ENCODE peak calls at places on chromosome 17, in nine cellular contexts. One of them, this sample, is unnamed.
A peak's percentile ranks its signal among the peaks of the same experiment; 100 is the strongest.

GRCh38 chr17:66654341-66654740 is 180.6 kb upstream of the CACNG5 start:
- DNase-seq in heart right ventricle: no peak
- DNase-seq in gastrocnemius medialis: no peak
- DNase-seq in transverse colon: no peak
- DNase-seq in stomach: no peak
- DNase-seq in cardiac muscle cell: peak; percentile 63
- DNase-seq in GM23338: no peak
- DNase-seq in A549: no peak
- DNase-seq in esophagus muscularis mucosa: no peak
- DNase-seq in this sample: no peak

GRCh38 chr17:17719966-17720543 is 38.8 kb downstream of the RAI1 start:
- DNase-seq in heart right ventricle: no peak
- DNase-seq in gastrocnemius medialis: no peak
- DNase-seq in transverse colon: no peak
- DNase-seq in stomach: no peak
- DNase-seq in cardiac muscle cell: no peak
- DNase-seq in GM23338: no peak
- DNase-seq in A549: no peak
- DNase-seq in esophagus muscularis mucosa: no peak
- DNase-seq in this sample: no peak

GRCh38 chr17:50265212-50265611 is 9.1 kb upstream of the TMEM92 start:
- DNase-seq in heart right ventricle: no peak
- DNase-seq in gastrocnemius medialis: no peak
- DNase-seq in transverse colon: no peak
- DNase-seq in stomach: peak; percentile 85
- DNase-seq in cardiac muscle cell: no peak
- DNase-seq in GM23338: no peak
- DNase-seq in A549: no peak
- DNase-seq in esophagus muscularis mucosa: no peak
- DNase-seq in this sample: no peak

GRCh38 chr17:66982011-66982508 is 17.6 kb downstream of the CACNG4 start:
- DNase-seq in heart right ventricle: no peak
- DNase-seq in gastrocnemius medialis: no peak
- DNase-seq in transverse colon: no peak
- DNase-seq in stomach: peak; percentile 38
- DNase-seq in cardiac muscle cell: no peak
- DNase-seq in GM23338: no peak
- DNase-seq in A549: no peak
- DNase-seq in esophagus muscularis mucosa: no peak
- DNase-seq in this sample: no peak

GRCh38 chr17:44065668-44066203 is 735 bp downstream of the LSM12 start:
- DNase-seq in heart right ventricle: no peak
- DNase-seq in gastrocnemius medialis: no peak
- DNase-seq in transverse colon: no peak
- DNase-seq in stomach: no peak
- DNase-seq in cardiac muscle cell: no peak
- DNase-seq in GM23338: no peak
- DNase-seq in A549: no peak
- DNase-seq in esophagus muscularis mucosa: no peak
- DNase-seq in this sample: no peak

GRCh38 chr17:39069114-39069756 is 82.2 kb downstream of the PLXDC1 start:
- DNase-seq in heart right ventricle: no peak
- DNase-seq in gastrocnemius medialis: no peak
- DNase-seq in transverse colon: no peak
- DNase-seq in stomach: no peak
- DNase-seq in cardiac muscle cell: peak; percentile 70
- DNase-seq in GM23338: peak; percentile 82
- DNase-seq in A549: peak; percentile 58
- DNase-seq in esophagus muscularis mucosa: no peak
- DNase-seq in this sample: peak; percentile 47

GRCh38 chr17:18191967-18192366 is 8.3 kb downstream of the ALKBH5 start:
- DNase-seq in heart right ventricle: no peak
- DNase-seq in gastrocnemius medialis: no peak
- DNase-seq in transverse colon: no peak
- DNase-seq in stomach: no peak
- DNase-seq in cardiac muscle cell: no peak
- DNase-seq in GM23338: peak; percentile 55
- DNase-seq in A549: no peak
- DNase-seq in esophagus muscularis mucosa: no peak
- DNase-seq in this sample: peak; percentile 24

GRCh38 chr17:74737299-74738050 is 419 bp downstream of the RAB37 start:
- DNase-seq in heart right ventricle: no peak
- DNase-seq in gastrocnemius medialis: no peak
- DNase-seq in transverse colon: peak; percentile 42
- DNase-seq in stomach: no peak
- DNase-seq in cardiac muscle cell: peak; percentile 51
- DNase-seq in GM23338: peak; percentile 92
- DNase-seq in A549: peak; percentile 72
- DNase-seq in esophagus muscularis mucosa: no peak
- DNase-seq in this sample: peak; percentile 54

GRCh38 chr17:76732734-76733617 is 4.2 kb downstream of the SRSF2 start:
- DNase-seq in heart right ventricle: no peak
- DNase-seq in gastrocnemius medialis: no peak
- DNase-seq in transverse colon: no peak
- DNase-seq in stomach: no peak
- DNase-seq in cardiac muscle cell: peak; percentile 51
- DNase-seq in GM23338: no peak
- DNase-seq in A549: no peak
- DNase-seq in esophagus muscularis mucosa: no peak
- DNase-seq in this sample: no peak

GRCh38 chr17:15511142-15511541 is 43.7 kb upstream of the CDRT4 start:
- DNase-seq in heart right ventricle: no peak
- DNase-seq in gastrocnemius medialis: no peak
- DNase-seq in transverse colon: no peak
- DNase-seq in stomach: no peak
- DNase-seq in cardiac muscle cell: no peak
- DNase-seq in GM23338: no peak
- DNase-seq in A549: no peak
- DNase-seq in esophagus muscularis mucosa: no peak
- DNase-seq in this sample: no peak

GRCh38 chr17:50175035-50175788 is 9.4 kb downstream of the SGCA start:
- DNase-seq in heart right ventricle: no peak
- DNase-seq in gastrocnemius medialis: no peak
- DNase-seq in transverse colon: no peak
- DNase-seq in stomach: no peak
- DNase-seq in cardiac muscle cell: no peak
- DNase-seq in GM23338: no peak
- DNase-seq in A549: no peak
- DNase-seq in esophagus muscularis mucosa: no peak
- DNase-seq in this sample: no peak

GRCh38 chr17:37746617-37747016 is 1.8 kb upstream of the HNF1B start:
- DNase-seq in heart right ventricle: no peak
- DNase-seq in gastrocnemius medialis: no peak
- DNase-seq in transverse colon: no peak
- DNase-seq in stomach: no peak
- DNase-seq in cardiac muscle cell: no peak
- DNase-seq in GM23338: no peak
- DNase-seq in A549: no peak
- DNase-seq in esophagus muscularis mucosa: no peak
- DNase-seq in this sample: no peak

GRCh38 chr17:72404872-72405271 is 284.1 kb downstream of the SOX9 start:
- DNase-seq in heart right ventricle: no peak
- DNase-seq in gastrocnemius medialis: no peak
- DNase-seq in transverse colon: no peak
- DNase-seq in stomach: no peak
- DNase-seq in cardiac muscle cell: peak; percentile 56
- DNase-seq in GM23338: no peak
- DNase-seq in A549: no peak
- DNase-seq in esophagus muscularis mucosa: no peak
- DNase-seq in this sample: no peak

GRCh38 chr17:60256174-60256573 is 106.4 kb downstream of the CA4 start:
- DNase-seq in heart right ventricle: no peak
- DNase-seq in gastrocnemius medialis: no peak
- DNase-seq in transverse colon: no peak
- DNase-seq in stomach: no peak
- DNase-seq in cardiac muscle cell: no peak
- DNase-seq in GM23338: no peak
- DNase-seq in A549: no peak
- DNase-seq in esophagus muscularis mucosa: no peak
- DNase-seq in this sample: no peak

GRCh38 chr17:76104140-76104895 is 731 bp upstream of the EXOC7 start:
- DNase-seq in heart right ventricle: no peak
- DNase-seq in gastrocnemius medialis: no peak
- DNase-seq in transverse colon: no peak
- DNase-seq in stomach: no peak
- DNase-seq in cardiac muscle cell: no peak
- DNase-seq in GM23338: peak; percentile 27
- DNase-seq in A549: no peak
- DNase-seq in esophagus muscularis mucosa: no peak
- DNase-seq in this sample: no peak

GRCh38 chr17:57379237-57380054 is 123.1 kb downstream of the MSI2 start:
- DNase-seq in heart right ventricle: no peak
- DNase-seq in gastrocnemius medialis: no peak
- DNase-seq in transverse colon: no peak
- DNase-seq in stomach: no peak
- DNase-seq in cardiac muscle cell: peak; percentile 78
- DNase-seq in GM23338: peak; percentile 61
- DNase-seq in A549: no peak
- DNase-seq in esophagus muscularis mucosa: no peak
- DNase-seq in this sample: peak; percentile 47

GRCh38 chr17:910503-911194 is 68.9 kb downstream of the NXN start:
- DNase-seq in heart right ventricle: no peak
- DNase-seq in gastrocnemius medialis: no peak
- DNase-seq in transverse colon: no peak
- DNase-seq in stomach: no peak
- DNase-seq in cardiac muscle cell: no peak
- DNase-seq in GM23338: no peak
- DNase-seq in A549: no peak
- DNase-seq in esophagus muscularis mucosa: no peak
- DNase-seq in this sample: no peak

GRCh38 chr17:46772879-46773620 is 45.4 kb downstream of the WNT3 start:
- DNase-seq in heart right ventricle: no peak
- DNase-seq in gastrocnemius medialis: no peak
- DNase-seq in transverse colon: no peak
- DNase-seq in stomach: no peak
- DNase-seq in cardiac muscle cell: no peak
- DNase-seq in GM23338: no peak
- DNase-seq in A549: no peak
- DNase-seq in esophagus muscularis mucosa: no peak
- DNase-seq in this sample: no peak

GRCh38 chr17:39014044-39014794 is 47.0 kb upstream of the FBXO47 start:
- DNase-seq in heart right ventricle: no peak
- DNase-seq in gastrocnemius medialis: no peak
- DNase-seq in transverse colon: no peak
- DNase-seq in stomach: no peak
- DNase-seq in cardiac muscle cell: peak; percentile 75
- DNase-seq in GM23338: no peak
- DNase-seq in A549: peak; percentile 51
- DNase-seq in esophagus muscularis mucosa: no peak
- DNase-seq in this sample: no peak

DNA sequence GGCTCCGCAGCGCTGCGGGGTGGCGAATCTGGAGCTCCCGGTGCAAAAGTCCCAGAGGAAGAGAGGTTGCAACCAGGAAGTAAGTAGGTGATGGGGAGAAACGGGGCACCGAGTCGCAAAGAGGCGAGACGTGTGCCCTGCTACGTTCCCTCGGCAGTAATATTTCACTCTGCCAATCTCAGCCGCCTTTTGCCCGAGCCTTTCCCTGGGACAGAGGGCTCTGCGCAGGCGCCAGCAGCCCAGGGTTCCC is at the start of gene NR1D1:
- DNase-seq in heart right ventricle: no peak
- DNase-seq in gastrocnemius medialis: no peak
- DNase-seq in transverse colon: no peak
- DNase-seq in stomach: no peak
- DNase-seq in cardiac muscle cell: no peak
- DNase-seq in GM23338: no peak
- DNase-seq in A549: no peak
- DNase-seq in esophagus muscularis mucosa: no peak
- DNase-seq in this sample: no peak
- H3K4me1 ChIP-seq in heart right ventricle: peaks cover 39% of the 10 kb centered on the region
- H3K4me1 ChIP-seq in gastrocnemius medialis: peaks cover 78% of the 10 kb centered on the region
- H3K4me1 ChIP-seq in transverse colon: peaks cover 71% of the 10 kb centered on the region
- H3K4me1 ChIP-seq in stomach: peaks cover 90% of the 10 kb centered on the region
- H3K4me1 ChIP-seq in cardiac muscle cell: peaks cover 29% of the 10 kb centered on the region
- H3K4me1 ChIP-seq in GM23338: peaks cover 50% of the 10 kb centered on the region
- H3K4me1 ChIP-seq in A549: peaks cover 63% of the 10 kb centered on the region
- H3K4me1 ChIP-seq in esophagus muscularis mucosa: peaks cover 78% of the 10 kb centered on the region
- H3K4me1 ChIP-seq in this sample: peaks cover 10% of the 10 kb centered on the region

GRCh38 chr17:29141484-29141835 is 38.7 kb downstream of the MYO18A start:
- DNase-seq in heart right ventricle: no peak
- DNase-seq in gastrocnemius medialis: no peak
- DNase-seq in transverse colon: no peak
- DNase-seq in stomach: no peak
- DNase-seq in cardiac muscle cell: no peak
- DNase-seq in GM23338: no peak
- DNase-seq in A549: no peak
- DNase-seq in esophagus muscularis mucosa: no peak
- DNase-seq in this sample: peak; percentile 40
- H3K4me3 ChIP-seq in heart right ventricle: peak overlapping the region; percentile 52
- H3K4me3 ChIP-seq in gastrocnemius medialis: no peak overlapping the region
- H3K4me3 ChIP-seq in transverse colon: no peak overlapping the region
- H3K4me3 ChIP-seq in stomach: no peak overlapping the region
- H3K4me3 ChIP-seq in cardiac muscle cell: no peak overlapping the region
- H3K4me3 ChIP-seq in GM23338: no peak overlapping the region
- H3K4me3 ChIP-seq in A549: no peak overlapping the region
- H3K4me3 ChIP-seq in esophagus muscularis mucosa: peak overlapping the region; percentile 46
- H3K4me3 ChIP-seq in this sample: no peak overlapping the region

DNA sequence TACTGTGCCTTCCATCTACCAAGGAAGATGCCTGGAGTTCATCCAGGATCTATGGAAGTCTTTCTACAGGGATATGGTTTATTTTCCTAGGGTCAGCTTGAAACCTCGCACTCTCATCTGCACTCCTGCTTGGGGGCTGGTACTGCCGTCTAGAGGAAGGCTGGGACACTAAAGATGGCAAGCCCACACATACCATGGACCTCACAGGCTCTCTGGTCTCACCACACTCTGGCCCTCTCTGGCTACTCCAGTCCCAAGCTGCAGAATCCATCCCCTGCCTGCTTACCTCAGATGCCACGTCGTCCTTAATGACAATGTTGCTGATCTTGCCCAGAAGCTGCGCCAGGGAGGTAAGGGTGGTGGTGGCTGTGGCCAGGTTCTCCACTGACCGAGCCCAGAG is 2.1 kb upstream of the UNC119 start:
- DNase-seq in heart right ventricle: no peak
- DNase-seq in gastrocnemius medialis: no peak
- DNase-seq in transverse colon: no peak
- DNase-seq in stomach: no peak
- DNase-seq in cardiac muscle cell: no peak
- DNase-seq in GM23338: no peak
- DNase-seq in A549: peak; percentile 53
- DNase-seq in esophagus muscularis mucosa: no peak
- DNase-seq in this sample: no peak
- TF ChIP-seq CTCF in heart right ventricle: no peak
- TF ChIP-seq CTCF in gastrocnemius medialis: no peak
- TF ChIP-seq CTCF in transverse colon: no peak
- TF ChIP-seq CTCF in stomach: no peak
- TF ChIP-seq CTCF in cardiac muscle cell: no peak
- TF ChIP-seq CTCF in GM23338: no peak
- TF ChIP-seq CTCF in A549: peak; percentile 32
- TF ChIP-seq CTCF in esophagus muscularis mucosa: peak; percentile 14
- TF ChIP-seq CTCF in this sample: no peak

DNA sequence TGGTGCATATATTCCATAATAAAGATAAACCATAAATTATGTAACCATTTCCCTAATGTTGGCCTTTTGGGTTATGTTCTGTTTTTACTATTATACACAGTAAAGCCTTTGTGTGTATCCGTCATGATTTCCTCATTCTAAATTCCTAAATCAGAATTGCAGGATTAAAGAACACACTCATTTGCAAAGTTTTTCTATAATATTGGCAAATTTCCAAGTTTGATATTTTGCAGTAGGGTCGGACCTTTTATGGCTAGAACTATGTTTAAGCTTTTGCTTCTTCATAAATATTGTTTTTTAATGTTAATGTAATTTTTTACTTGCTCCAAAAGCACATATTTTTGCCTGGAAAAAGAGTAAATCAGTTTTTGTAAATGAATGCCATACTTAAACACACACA is 16.6 kb downstream of the GOSR1 start:
- DNase-seq in heart right ventricle: no peak
- DNase-seq in gastrocnemius medialis: no peak
- DNase-seq in transverse colon: no peak
- DNase-seq in stomach: no peak
- DNase-seq in cardiac muscle cell: no peak
- DNase-seq in GM23338: no peak
- DNase-seq in A549: no peak
- DNase-seq in esophagus muscularis mucosa: no peak
- DNase-seq in this sample: no peak
- H3K4me1 ChIP-seq in heart right ventricle: no peaks in the 10 kb centered on the region
- H3K4me1 ChIP-seq in gastrocnemius medialis: no peaks in the 10 kb centered on the region
- H3K4me1 ChIP-seq in transverse colon: no peaks in the 10 kb centered on the region
- H3K4me1 ChIP-seq in stomach: no peaks in the 10 kb centered on the region
- H3K4me1 ChIP-seq in cardiac muscle cell: no peaks in the 10 kb centered on the region
- H3K4me1 ChIP-seq in GM23338: no peaks in the 10 kb centered on the region
- H3K4me1 ChIP-seq in A549: no peaks in the 10 kb centered on the region
- H3K4me1 ChIP-seq in esophagus muscularis mucosa: no peaks in the 10 kb centered on the region
- H3K4me1 ChIP-seq in this sample: no peaks in the 10 kb centered on the region